ENCODE peak calls at places on chromosomes 3 and 15, in five cellular contexts. F, A, W, R and P are unnamed samples. For H3K9me3, the result is how much of the 10 kb centered on the place peaks cover.

GRCh38 chr3:30421261-30421660 is 185.1 kb upstream of the TGFBR2 start:
- DNase-seq in F (no peak), A (no peak), W (no peak), R (peak), P (no peak)

GRCh38 chr3:145448436-145448835 is 712.5 kb downstream of the PLOD2 start:
- DNase-seq in F (no peak), A (no peak), W (no peak), R (no peak), P (no peak)

GRCh38 chr3:196868297-196868661 is 559 bp downstream of the SENP5 start:
- DNase-seq in F (peak), A (no peak), W (peak), R (peak), P (peak)

GRCh38 chr3:129623447-129624118 is 17.1 kb upstream of the PLXND1 start:
- DNase-seq in F (peak), A (peak), W (no peak), R (peak), P (no peak)

GRCh38 chr15:70406624-70407390 is 309.1 kb upstream of the TLE3 start:
- DNase-seq in F (no peak), A (peak), W (no peak), R (no peak), P (no peak)

GRCh38 chr3:77491961-77492360 is 452.1 kb downstream of the ROBO2 start:
- DNase-seq in F (no peak), A (no peak), W (no peak), R (no peak), P (no peak)

GRCh38 chr3:13308406-13308805 is 111.7 kb downstream of the NUP210 start:
- DNase-seq in F (peak), A (no peak), W (peak), R (peak), P (no peak)

GRCh38 chr3:102394517-102394916 is 40.3 kb upstream of the ZPLD1 start:
- DNase-seq in F (no peak), A (no peak), W (no peak), R (no peak), P (no peak)

GRCh38 chr15:90866161-90866715 is 2.1 kb upstream of the FURIN start:
- DNase-seq in F (no peak), A (no peak), W (no peak), R (no peak), P (no peak)

GRCh38 chr3:155425351-155425750 is 131.9 kb upstream of the STRIT1 start:
- DNase-seq in F (no peak), A (no peak), W (no peak), R (no peak), P (no peak)

GRCh38 chr3:5899040-5899439 is 711.5 kb downstream of the EDEM1 start:
- DNase-seq in F (no peak), A (no peak), W (no peak), R (no peak), P (no peak)

DNA sequence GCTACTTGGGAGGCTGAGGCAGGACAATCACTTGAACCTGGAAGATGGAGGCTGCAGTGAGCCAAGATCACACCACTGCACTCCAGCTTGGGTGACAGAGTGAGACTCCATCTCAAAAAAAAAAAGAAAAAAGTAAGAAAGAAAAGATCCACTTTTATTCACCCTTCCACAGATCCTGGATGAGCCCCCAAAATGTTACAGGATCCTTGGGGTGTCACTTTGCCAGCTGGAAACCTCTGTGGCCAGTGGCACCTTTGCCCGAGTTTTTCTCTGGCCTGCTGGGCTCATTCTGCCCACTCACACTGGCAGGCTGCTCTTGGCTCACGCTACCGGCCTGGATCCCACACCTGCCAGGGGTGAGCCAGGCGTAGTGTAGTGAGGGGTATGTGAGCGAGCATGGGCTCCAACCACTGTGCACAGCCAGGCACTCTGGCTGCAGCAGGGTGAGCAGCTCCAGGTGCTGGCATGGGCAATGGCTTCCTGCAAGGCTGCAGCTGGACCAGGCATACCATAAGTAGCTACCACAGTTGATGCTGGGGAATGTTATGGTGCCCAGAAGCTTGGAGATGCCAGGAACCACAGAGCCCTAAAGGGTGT is 57.8 kb upstream of the C15orf39 start:
- DNase-seq in F (no peak), A (no peak), W (no peak), R (peak), P (no peak)
- H3K9me3 ChIP-seq in F (under half), A (under half), W (under half), R (under half), P (under half)

GRCh38 chr15:25060472-25060803 is 105.7 kb downstream of the SNRPN start:
- DNase-seq in F (no peak), A (peak), W (peak), R (no peak), P (no peak)
- H3K9me3 ChIP-seq in F (half or more), A (under half), W (half or more), R (half or more), P (half or more)

DNA sequence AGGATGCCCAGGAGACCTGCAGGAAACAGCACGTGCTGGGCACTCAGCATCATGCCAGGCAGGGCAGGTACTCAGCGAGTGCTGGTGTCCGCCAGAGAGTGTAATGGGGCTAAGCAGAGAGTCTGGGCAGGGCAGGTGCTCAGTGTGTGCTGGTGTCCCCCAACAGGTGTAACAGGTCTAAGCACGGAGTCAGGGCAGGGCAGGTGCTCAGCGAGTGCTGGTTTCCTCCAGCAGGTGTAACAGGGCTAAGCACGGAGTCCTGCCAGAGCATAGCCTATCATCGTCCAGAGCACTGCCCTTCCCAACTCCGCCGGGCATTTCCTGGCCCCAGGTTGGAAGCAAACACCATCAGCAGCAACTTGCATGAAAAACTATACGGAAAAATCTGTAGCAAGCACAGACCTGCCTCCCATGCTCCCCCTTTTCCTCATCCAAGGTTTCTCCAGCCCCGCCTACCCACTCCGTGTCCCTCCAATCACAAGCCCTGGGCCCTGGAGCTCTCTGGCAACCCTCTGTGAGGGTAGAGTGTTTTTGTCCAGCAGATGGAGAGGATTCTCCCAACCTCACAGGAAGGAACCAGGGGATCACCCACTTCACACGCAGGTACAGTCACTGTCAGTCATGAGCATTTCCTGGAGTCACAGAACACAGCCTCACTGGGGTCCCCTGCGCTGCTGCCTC is 302.6 kb downstream of the OCA2 start:
- DNase-seq in F (no peak), A (no peak), W (no peak), R (no peak), P (no peak)
- H3K9me3 ChIP-seq in F (under half), A (under half), W (under half), R (under half), P (under half)

DNA sequence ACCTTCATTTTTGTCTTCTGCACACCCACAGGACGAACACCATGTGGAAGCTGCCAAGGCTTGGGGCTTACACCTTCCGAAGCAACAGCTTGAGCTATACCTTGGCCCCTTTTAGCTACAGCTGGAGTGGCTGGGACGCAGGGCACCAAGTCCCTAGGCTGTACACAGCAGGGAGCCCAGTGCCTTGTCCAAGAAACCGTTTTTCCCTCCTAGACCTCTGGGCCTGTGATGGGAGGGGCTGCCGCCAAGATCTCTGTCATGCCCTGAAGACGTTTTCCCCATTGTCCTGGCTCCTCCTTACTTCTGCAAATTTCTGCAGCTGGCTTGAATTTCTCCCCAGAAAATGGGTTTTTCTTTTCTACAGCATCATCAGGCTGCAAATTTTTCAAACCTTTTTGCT is 7.8 kb downstream of the CNTN4 start:
- DNase-seq in F (no peak), A (no peak), W (no peak), R (no peak), P (no peak)
- H3K9me3 ChIP-seq in F (under half), A (under half), W (under half), R (under half), P (under half)

GRCh38 chr3:192317564-192317963 is 409.8 kb downstream of the FGF12 start:
- DNase-seq in F (no peak), A (no peak), W (no peak), R (no peak), P (no peak)
- H3K9me3 ChIP-seq in F (under half), A (under half), W (under half), R (under half), P (under half)

DNA sequence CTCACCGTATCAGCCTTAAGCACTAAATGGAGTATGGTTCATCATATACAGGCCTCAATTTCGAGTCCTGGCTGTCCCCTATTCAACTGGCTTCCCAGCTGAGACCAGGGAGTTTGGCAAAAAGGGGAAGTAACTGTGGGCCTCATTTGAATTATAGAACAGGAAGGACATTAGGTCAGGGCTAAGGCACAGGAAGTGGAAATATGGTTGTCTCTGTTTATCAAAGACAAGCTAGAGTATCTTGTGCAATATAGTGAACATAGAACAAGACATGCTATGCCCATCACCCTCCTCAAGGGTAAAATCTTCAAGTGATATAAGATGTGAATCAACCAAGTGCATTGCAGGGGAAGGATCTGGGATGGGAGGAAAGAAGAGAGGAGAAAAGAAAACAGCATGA is 494.4 kb downstream of the NTRK3 start:
- DNase-seq in F (no peak), A (no peak), W (no peak), R (peak), P (no peak)
- H3K9me3 ChIP-seq in F (under half), A (under half), W (under half), R (under half), P (under half)